ENCODE peak calls at places on chromosomes 6 and 20, in six cellular contexts. Q is IMR-90, U is neuronal stem cell, Y is fibroblast of lung, L is kidney, Z is astrocyte. A is an unnamed sample.

GRCh38 chr20:46253391-46253790 is 54.9 kb downstream of the CDH22 start:
- DNase-seq in Q (no peak), Y (no peak), Z (no peak), L (no peak), U (no peak), A (peak)

GRCh38 chr20:35305682-35306556 is 13.7 kb upstream of the FAM83C start:
- DNase-seq in Y (peak), L (peak), U (no peak), Q (peak), Z (peak), A (peak)

GRCh38 chr6:137389150-137389664 is 105.0 kb downstream of the OLIG3 start:
- DNase-seq in Z (no peak), L (no peak), U (no peak), Q (no peak), Y (no peak), A (peak)

GRCh38 chr6:113763311-113763766 is 93.8 kb upstream of the MARCKS start:
- DNase-seq in U (no peak), Z (peak), L (no peak), Y (no peak), Q (peak), A (no peak)

GRCh38 chr20:62142252-62143117 is 709 bp downstream of the PSMA7 start:
- DNase-seq in U (no peak), Z (no peak), L (no peak), Q (no peak), Y (no peak), A (peak)

GRCh38 chr6:125174626-125175025 is 21.1 kb downstream of the TPD52L1 start:
- DNase-seq in Y (no peak), Q (no peak), U (no peak), L (no peak), Z (no peak), A (no peak)

GRCh38 chr20:44990425-44990824 is 24.1 kb downstream of the STK4 start:
- DNase-seq in Q (no peak), L (no peak), U (no peak), Z (no peak), Y (peak), A (peak)

GRCh38 chr6:110476046-110476849 is at the start of gene SLC22A16:
- DNase-seq in L (peak), Z (no peak), Q (no peak), U (no peak), Y (peak), A (peak)

GRCh38 chr6:1774541-1774940 is 164.8 kb downstream of the FOXC1 start:
- DNase-seq in L (no peak), U (no peak), Q (peak), Z (no peak), Y (no peak), A (peak)

GRCh38 chr20:39117486-39117885 is 155.3 kb downstream of the DHX35 start:
- DNase-seq in L (no peak), Q (peak), Y (peak), Z (peak), U (no peak), A (peak)

DNA sequence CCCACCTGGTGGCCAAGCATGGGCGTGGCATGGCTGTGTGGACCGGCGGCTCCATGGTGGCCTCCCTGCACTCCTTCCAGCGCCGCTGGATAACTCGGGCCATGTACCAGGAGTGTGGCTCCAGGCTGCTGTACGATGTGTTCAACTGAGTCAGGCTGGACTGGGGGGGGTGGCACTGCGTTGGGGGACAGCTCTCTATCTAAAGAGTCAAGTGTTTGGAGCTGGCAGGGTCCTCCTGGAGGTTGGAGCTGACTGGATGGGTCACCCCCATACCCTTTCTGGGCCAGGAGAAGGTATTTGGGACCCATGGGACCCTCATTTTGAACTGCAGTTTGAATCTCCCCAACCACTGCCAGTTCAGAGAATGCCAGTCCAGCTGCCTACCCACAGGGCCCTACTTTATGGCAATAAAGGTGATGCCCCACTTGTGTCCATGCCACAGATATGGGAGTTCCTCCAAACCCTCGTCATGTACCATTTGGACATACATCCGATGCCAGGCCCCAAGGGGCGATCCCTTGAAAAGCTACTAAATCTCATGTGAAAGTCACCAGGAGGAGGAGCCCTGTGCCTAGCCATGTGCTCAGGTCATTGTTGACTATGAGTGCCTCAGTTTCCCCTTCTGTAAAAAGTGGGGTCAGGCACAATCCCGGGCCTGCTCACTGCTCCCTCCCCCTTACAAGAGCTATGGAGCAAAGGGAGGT is 1.5 kb downstream of the ACTL10 start:
- DNase-seq in Q (no peak), L (peak), Z (no peak), U (no peak), Y (no peak), A (peak)
- H3K9ac ChIP-seq in Q (no peak), L (peak), Z (no peak), U (no peak), Y (peak), A (peak)

GRCh38 chr6:139539852-139540251 is 165.4 kb upstream of the CITED2 start:
- DNase-seq in L (peak), Y (peak), Q (peak), Z (peak), U (no peak), A (peak)
- H3K9ac ChIP-seq in L (no peak), Y (no peak), Q (no peak), Z (peak), U (no peak), A (peak)

GRCh38 chr6:16756660-16757270 is 4.5 kb downstream of the ATXN1 start:
- DNase-seq in L (no peak), Y (no peak), Z (no peak), U (no peak), Q (no peak), A (peak)

GRCh38 chr6:16757332-16757731 is 3.9 kb downstream of the ATXN1 start:
- DNase-seq in L (no peak), Y (no peak), Z (no peak), U (no peak), Q (no peak), A (no peak)

GRCh38 chr6:16755544-16755943 is 5.7 kb downstream of the ATXN1 start:
- DNase-seq in Z (no peak), Y (no peak), Q (no peak), L (no peak), U (no peak), A (no peak)

GRCh38 chr6:16754274-16754673 is 7.0 kb downstream of the ATXN1 start:
- DNase-seq in L (no peak), Y (no peak), Q (no peak), Z (no peak), U (no peak), A (no peak)

DNA sequence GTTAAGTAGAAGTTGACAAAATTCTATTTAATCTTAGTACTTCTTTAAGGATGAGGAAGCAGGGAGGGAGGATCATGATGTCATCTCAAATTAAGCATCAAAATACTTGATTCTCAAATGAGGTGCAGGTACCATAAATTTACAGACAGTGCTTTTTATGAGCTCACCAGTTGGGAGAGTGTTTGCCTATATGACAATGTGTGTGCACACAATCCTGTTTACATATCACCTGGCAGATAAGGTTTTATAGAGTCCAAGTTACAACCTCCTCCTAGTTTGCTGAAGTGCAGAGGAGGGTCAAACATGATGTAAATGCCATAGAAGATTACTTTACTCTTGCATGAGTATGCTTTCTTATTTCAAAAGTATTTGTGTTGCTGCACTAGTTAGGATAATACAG is 6.4 kb downstream of the ATXN1 start:
- DNase-seq in U (no peak), Q (no peak), L (no peak), Y (no peak), Z (no peak), A (no peak)
- H3K9ac ChIP-seq in U (no peak), Q (no peak), L (no peak), Y (no peak), Z (no peak), A (no peak)

DNA sequence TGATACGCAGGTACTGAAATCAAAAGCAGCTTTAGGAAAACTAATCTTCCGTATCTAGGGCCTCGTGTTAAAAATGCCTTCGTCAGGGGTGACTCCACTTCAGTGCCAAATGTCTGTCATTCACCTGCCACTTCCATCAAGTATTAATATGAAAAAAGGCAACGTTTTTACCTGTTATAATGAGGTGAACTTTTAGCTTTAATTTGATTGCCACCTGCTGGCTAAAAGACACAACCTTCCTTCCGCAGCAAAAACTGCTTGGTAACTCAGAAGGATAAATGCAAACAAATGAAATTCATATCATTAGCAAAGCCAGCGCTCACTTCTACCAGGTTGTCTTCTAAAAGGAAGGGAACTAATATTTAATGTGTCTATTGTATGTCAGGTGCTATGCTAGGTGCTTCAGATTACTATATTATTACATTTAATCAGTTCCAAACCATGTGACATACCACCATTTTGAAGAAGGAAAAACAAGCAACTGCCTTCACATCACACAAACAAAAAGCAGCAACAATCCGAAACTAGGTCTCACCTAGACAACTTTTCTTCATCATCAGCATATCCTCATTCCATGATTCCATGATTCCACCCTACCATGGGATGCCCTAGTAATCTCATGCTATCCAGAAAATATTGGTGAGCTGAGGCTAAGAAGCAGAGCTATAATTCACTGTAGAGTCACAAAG is 20.6 kb upstream of the ARHGAP18 start:
- DNase-seq in Z (no peak), L (no peak), Y (peak), U (no peak), Q (no peak), A (no peak)
- H3K9ac ChIP-seq in Z (no peak), L (no peak), Y (no peak), U (no peak), Q (no peak), A (no peak)

GRCh38 chr20:24724982-24725533 is 224.0 kb upstream of the CST7 start:
- DNase-seq in Y (no peak), Q (no peak), L (no peak), U (no peak), Z (no peak), A (no peak)
- H3K9ac ChIP-seq in Y (no peak), Q (no peak), L (no peak), U (no peak), Z (no peak), A (no peak)

GRCh38 chr6:56366112-56366852 is 118.9 kb upstream of the COL21A1 start:
- DNase-seq in Z (no peak), U (no peak), L (no peak), Q (no peak), Y (no peak), A (no peak)

GRCh38 chr6:56370591-56371198 is 123.3 kb upstream of the COL21A1 start:
- DNase-seq in L (no peak), U (no peak), Q (peak), Y (peak), Z (peak), A (peak)

GRCh38 chr6:56370127-56370540 is 122.8 kb upstream of the COL21A1 start:
- DNase-seq in U (peak), Y (peak), L (peak), Q (no peak), Z (peak), A (peak)

GRCh38 chr6:56364482-56365313 is 117.3 kb upstream of the COL21A1 start:
- DNase-seq in Q (peak), L (no peak), Y (peak), U (no peak), Z (peak), A (peak)

DNA sequence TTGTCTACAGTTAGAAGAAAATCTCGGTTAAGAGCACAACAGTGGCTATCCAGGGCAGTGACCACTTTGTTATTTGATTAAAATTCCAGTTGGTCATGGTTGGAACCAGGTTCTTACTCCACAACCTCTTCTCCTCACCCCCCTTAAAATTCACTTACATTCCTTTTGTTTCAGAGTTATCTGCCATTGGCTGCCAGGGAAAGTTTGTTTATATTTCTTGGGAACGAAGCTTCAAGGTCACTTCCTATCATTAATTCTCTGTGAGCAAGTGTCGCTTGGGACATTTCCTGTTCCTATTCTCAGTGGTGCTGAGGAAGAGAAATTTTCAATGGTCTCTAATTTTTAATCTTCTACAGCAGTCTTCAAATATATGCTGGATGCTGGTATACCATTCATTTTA is 121.1 kb upstream of the COL21A1 start:
- DNase-seq in U (no peak), Q (no peak), Y (no peak), Z (peak), L (no peak), A (no peak)
- H3K9ac ChIP-seq in U (no peak), Q (no peak), Y (no peak), Z (no peak), L (no peak), A (no peak)

GRCh38 chr20:63967330-63968135 is 2.2 kb downstream of the ZNF512B start:
- DNase-seq in Z (no peak), L (no peak), U (no peak), Y (no peak), Q (no peak), A (no peak)
- H3K9ac ChIP-seq in Z (no peak), L (no peak), U (no peak), Y (no peak), Q (no peak), A (peak)

DNA sequence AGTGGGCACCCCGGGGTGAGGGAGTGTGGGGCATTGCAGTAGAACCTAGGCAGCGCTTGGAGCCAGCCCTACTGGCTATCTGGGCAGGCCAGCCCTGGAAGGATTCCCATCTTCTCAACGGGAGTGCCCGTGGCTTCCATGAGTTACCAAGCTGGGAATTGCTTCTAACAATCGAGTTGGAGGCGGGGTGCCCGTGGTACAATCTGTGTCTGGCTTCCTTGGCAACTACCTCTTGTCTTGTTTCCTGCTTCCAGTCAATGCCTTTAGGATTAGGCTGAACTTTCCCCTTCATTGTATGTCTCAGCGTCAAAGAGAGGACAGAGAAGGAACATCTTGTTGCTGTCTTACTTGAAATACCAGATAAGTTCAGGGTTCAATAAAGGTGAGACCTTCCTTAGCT is 33.3 kb downstream of the PPP1R14C start:
- DNase-seq in U (no peak), Q (no peak), Y (no peak), Z (no peak), L (peak), A (no peak)
- H3K9ac ChIP-seq in U (no peak), Q (no peak), Y (no peak), Z (no peak), L (no peak), A (no peak)

DNA sequence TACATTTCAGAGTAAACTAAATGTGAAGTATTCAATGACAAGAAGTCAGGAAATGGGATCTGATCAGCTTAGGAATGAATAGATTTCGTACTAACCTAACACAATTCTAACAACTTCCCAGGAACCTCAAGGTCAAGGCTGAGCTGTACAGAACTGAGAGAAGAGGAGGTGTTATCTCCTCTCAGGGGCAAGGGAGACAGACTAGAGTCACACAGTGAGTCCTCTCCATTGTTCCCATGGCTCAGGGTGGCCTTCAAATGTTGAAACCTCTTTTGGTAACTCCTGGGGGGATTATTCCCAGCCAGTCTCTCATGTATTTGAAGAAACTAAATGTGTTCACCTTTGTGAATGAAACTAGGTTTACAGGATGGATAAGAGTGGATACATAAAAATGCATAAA is 27.7 kb downstream of the ELOVL2 start:
- DNase-seq in U (no peak), Y (no peak), Z (no peak), L (no peak), Q (no peak), A (no peak)
- H3K9ac ChIP-seq in U (no peak), Y (no peak), Z (no peak), L (no peak), Q (no peak), A (no peak)

DNA sequence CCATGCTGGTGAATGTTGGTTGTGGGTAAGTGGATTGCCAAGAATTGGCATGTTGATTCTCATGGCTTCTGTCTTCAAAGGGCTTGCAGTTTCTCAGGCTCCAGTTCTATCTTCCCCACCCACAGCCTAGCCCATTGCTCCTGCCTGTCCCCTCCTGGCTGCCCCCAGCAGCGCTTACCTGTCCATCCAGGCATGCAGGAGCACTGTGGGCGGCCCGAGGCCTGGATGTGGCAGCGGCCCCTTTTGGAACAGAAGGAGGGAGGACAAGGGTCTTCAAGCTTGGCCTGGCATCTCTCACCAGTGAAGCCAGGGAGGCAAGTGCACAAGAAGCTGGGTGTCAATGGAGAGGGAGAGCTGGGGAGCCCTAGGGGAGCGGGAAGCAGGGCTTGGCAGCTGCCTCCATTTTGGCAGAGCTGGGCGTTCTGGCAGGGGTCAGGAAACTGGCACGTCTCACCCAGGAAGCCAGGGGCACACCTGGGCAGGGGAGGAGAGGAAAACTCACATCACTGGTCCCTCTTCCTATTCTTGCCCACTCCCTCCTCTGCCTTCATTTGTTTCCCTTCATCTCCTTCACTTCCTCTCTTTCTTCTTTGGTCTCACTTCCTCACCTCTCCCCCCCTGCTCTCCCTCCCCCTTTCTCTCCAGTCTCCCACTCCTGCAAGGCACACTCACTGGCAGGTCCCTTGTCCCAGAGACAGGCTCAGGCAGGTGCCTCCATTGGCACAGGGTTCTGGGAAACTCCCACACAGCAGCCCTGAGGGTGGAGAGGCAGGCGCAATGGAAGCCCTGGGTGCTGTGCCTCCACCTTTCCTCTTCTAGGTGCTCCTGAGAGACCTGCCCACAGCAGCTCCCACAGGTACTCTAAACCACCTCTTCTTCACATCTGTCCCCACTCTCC is 1.3 kb downstream of the NOTCH4 start:
- DNase-seq in L (no peak), Z (no peak), Q (no peak), Y (no peak), U (no peak), A (no peak)
- H3K9ac ChIP-seq in L (no peak), Z (no peak), Q (no peak), Y (no peak), U (no peak), A (no peak)

A was measured in adipocyte.